ENCODE peak calls at places on chromosomes 7 and 10, in six cellular contexts. S is NCI-H1417, G is left ventricle myocardium inferior, N is GM10248, I is NCI-H1105, U is astrocyte of the spinal cord. H is an unnamed sample.

GRCh38 chr10:717458-717857 is 28.0 kb upstream of the DIP2C start:
- DNase-seq in I (no peak), N (no peak), S (no peak), G (no peak), U (no peak), H (no peak)

GRCh38 chr10:86035791-86036543 is 330.6 kb downstream of the GRID1 start:
- DNase-seq in U (no peak), S (no peak), G (no peak), I (no peak), N (no peak), H (no peak)

GRCh38 chr10:89374716-89375115 is 3.1 kb upstream of the IFIT1B start:
- DNase-seq in N (no peak), S (no peak), G (no peak), U (no peak), I (no peak), H (no peak)

GRCh38 chr7:157309990-157310668 is 26.7 kb upstream of the DNAJB6 start:
- DNase-seq in S (no peak), U (peak), I (no peak), N (no peak), G (no peak), H (no peak)

GRCh38 chr10:88012627-88013026 is 149.2 kb downstream of the PTEN start:
- DNase-seq in G (no peak), S (no peak), N (no peak), U (no peak), I (no peak), H (no peak)

GRCh38 chr10:133230387-133231195 is 574 bp downstream of the UTF1 start:
- DNase-seq in S (peak), I (peak), G (no peak), U (no peak), N (no peak), H (peak)

GRCh38 chr7:127683776-127684681 is 32.0 kb downstream of the SND1 start:
- DNase-seq in U (peak), N (peak), S (no peak), G (no peak), I (peak), H (no peak)

GRCh38 chr7:99001482-99002145 is 123.3 kb downstream of the TRRAP start:
- DNase-seq in S (no peak), G (no peak), N (no peak), U (peak), I (no peak), H (no peak)

GRCh38 chr10:29304259-29305030 is 15.6 kb downstream of the LYZL1 start:
- DNase-seq in N (peak), S (peak), U (peak), I (no peak), G (peak), H (peak)

GRCh38 chr7:47503283-47503682 is 78.6 kb downstream of the TNS3 start:
- DNase-seq in I (no peak), N (no peak), U (peak), S (no peak), G (no peak), H (no peak)

GRCh38 chr7:107506683-107507339 is 37.0 kb downstream of the GPR22 start:
- DNase-seq in S (no peak), I (peak), U (peak), N (no peak), G (peak), H (no peak)

GRCh38 chr10:31929986-31930675 is 1.5 kb upstream of the ARHGAP12 start:
- DNase-seq in G (no peak), N (peak), S (no peak), U (peak), I (no peak), H (peak)

GRCh38 chr10:77531441-77532001 is 106.1 kb downstream of the KCNMA1 start:
- DNase-seq in N (no peak), G (no peak), S (peak), I (no peak), U (peak), H (no peak)

GRCh38 chr7:15720849-15721471 is 34.5 kb upstream of the MEOX2 start:
- DNase-seq in U (peak), S (peak), G (no peak), I (peak), N (no peak), H (no peak)

GRCh38 chr7:142445019-142445686 is 187.3 kb upstream of the PRSS58 start:
- DNase-seq in S (no peak), U (no peak), G (no peak), I (no peak), N (no peak), H (no peak)

GRCh38 chr10:45144666-45145065 is 143.9 kb downstream of the ZNF22 start:
- DNase-seq in G (no peak), S (no peak), N (no peak), U (no peak), I (no peak), H (no peak)

GRCh38 chr10:121838931-121839330 is 88.9 kb downstream of the ATE1 start:
- DNase-seq in S (no peak), N (no peak), I (no peak), U (no peak), G (no peak), H (no peak)

GRCh38 chr7:45033931-45034290 is 33.9 kb downstream of the CCM2 start:
- DNase-seq in U (no peak), G (no peak), N (no peak), S (no peak), I (no peak), H (no peak)

GRCh38 chr7:4307645-4308590 is 374.2 kb upstream of the FOXK1 start:
- DNase-seq in S (no peak), I (no peak), N (no peak), G (no peak), U (no peak), H (no peak)

GRCh38 chr7:79377097-79377496 is 76.4 kb downstream of the MAGI2 start:
- DNase-seq in U (peak), I (no peak), G (no peak), S (no peak), N (no peak), H (no peak)

GRCh38 chr10:108783897-108784296 is 1139.4 kb downstream of the XPNPEP1 start:
- DNase-seq in N (peak), S (no peak), G (no peak), I (peak), U (peak), H (peak)

GRCh38 chr10:15370212-15370740 is 813 bp downstream of the FAM171A1 start:
- DNase-seq in I (no peak), N (peak), G (peak), S (no peak), U (peak), H (no peak)

GRCh38 chr7:137985253-137985896 is 16.5 kb downstream of the CREB3L2 start:
- DNase-seq in S (peak), G (no peak), I (no peak), U (no peak), N (peak), H (no peak)

GRCh38 chr7:64997927-64998391 is 7.1 kb upstream of the ZNF117 start:
- DNase-seq in I (no peak), S (no peak), N (no peak), U (no peak), G (no peak), H (no peak)

GRCh38 chr10:114551310-114551972 is 106.6 kb downstream of the ABLIM1 start:
- DNase-seq in I (peak), S (peak), U (peak), G (peak), N (no peak), H (no peak)

GRCh38 chr7:48161407-48162125 is 9.7 kb upstream of the ABCA13 start:
- DNase-seq in I (no peak), S (no peak), U (peak), N (no peak), G (no peak), H (no peak)

GRCh38 chr7:133053321-133053891 is 28.5 kb downstream of the CHCHD3 start:
- DNase-seq in N (peak), I (no peak), G (no peak), S (no peak), U (peak), H (no peak)

GRCh38 chr7:114598946-114599345 is 184.3 kb downstream of the FOXP2 start:
- DNase-seq in N (no peak), I (no peak), S (no peak), G (no peak), U (no peak), H (no peak)

GRCh38 chr7:81676105-81676811 is 93.6 kb downstream of the HGF start:
- DNase-seq in N (no peak), I (no peak), U (peak), G (no peak), S (no peak), H (no peak)

GRCh38 chr7:7207876-7208275 is 25.5 kb downstream of the C1GALT1 start:
- DNase-seq in G (no peak), I (no peak), N (no peak), S (no peak), U (no peak), H (no peak)

GRCh38 chr10:75191821-75192568 is 18.6 kb upstream of the VDAC2 start:
- DNase-seq in U (peak), G (peak), N (no peak), I (no peak), S (no peak), H (no peak)

GRCh38 chr7:43768894-43769272 is 10.4 kb downstream of the BLVRA start:
- DNase-seq in G (no peak), N (no peak), S (no peak), I (no peak), U (no peak), H (no peak)

GRCh38 chr7:133155121-133155520 is 73.2 kb upstream of the CHCHD3 start:
- DNase-seq in G (no peak), I (no peak), U (no peak), N (no peak), S (no peak), H (no peak)

GRCh38 chr10:11145498-11145855 is 127.8 kb downstream of the CELF2 start:
- DNase-seq in I (no peak), G (peak), U (no peak), S (no peak), N (peak), H (peak)

GRCh38 chr7:19663816-19664531 is 44.9 kb downstream of the POLR1F start:
- DNase-seq in I (peak), G (no peak), U (no peak), N (peak), S (no peak), H (no peak)

GRCh38 chr10:60032723-60033122 is 126.4 kb upstream of the CCDC6 start:
- DNase-seq in G (no peak), N (peak), U (peak), S (peak), I (peak), H (peak)

GRCh38 chr10:102819054-102819453 is 18.2 kb downstream of the CYP17A1 start:
- DNase-seq in G (no peak), U (no peak), N (no peak), S (no peak), I (no peak), H (peak)

GRCh38 chr7:106720641-106721040 is 59.7 kb upstream of the CCDC71L start:
- DNase-seq in S (no peak), G (no peak), U (no peak), I (no peak), N (peak), H (peak)

GRCh38 chr10:118511720-118512119 is 83.7 kb downstream of the PRLHR start:
- DNase-seq in I (no peak), U (no peak), N (no peak), S (no peak), G (no peak), H (no peak)